ENCODE peak calls at places on chromosomes 12 and 14, in nine cellular contexts. O is hepatocyte, J is GM23338, V is GM23248, A is PC-3, W is HepG2, L is neural progenitor cell, D is mammary epithelial cell, F is A673. B is an unnamed sample. For H3K36me3, the result is how much of the 10 kb centered on the place peaks cover.

GRCh38 chr14:75612157-75612556 is 33.7 kb downstream of the FLVCR2 start:
- DNase-seq in O (no peak), J (no peak), V (no peak), A (no peak), W (no peak), L (peak), D (no peak), F (no peak), B (no peak)

GRCh38 chr12:50925342-50925651 is 27.0 kb upstream of the HIGD1C start:
- DNase-seq in O (no peak), J (peak), V (no peak), A (no peak), W (no peak), L (no peak), D (no peak), F (no peak), B (no peak)

GRCh38 chr12:47155457-47156166 is 75.9 kb upstream of the AMIGO2 start:
- DNase-seq in O (no peak), J (no peak), V (peak), A (no peak), W (no peak), L (no peak), D (peak), F (no peak), B (no peak)

GRCh38 chr14:52948039-52948438 is 2.8 kb downstream of the FERMT2 start:
- DNase-seq in O (no peak), J (no peak), V (no peak), A (no peak), W (peak), L (no peak), D (peak), F (no peak), B (no peak)

GRCh38 chr12:124148481-124148880 is 146.4 kb upstream of the RFLNA start:
- DNase-seq in O (no peak), J (no peak), V (no peak), A (no peak), W (no peak), L (no peak), D (no peak), F (no peak), B (no peak)

GRCh38 chr12:57133013-57133569 is 4.8 kb downstream of the LRP1 start:
- DNase-seq in O (no peak), J (peak), V (peak), A (no peak), W (no peak), L (peak), D (no peak), F (no peak), B (no peak)

GRCh38 chr12:40446385-40446784 is 221.6 kb downstream of the LRRK2 start:
- DNase-seq in O (peak), J (peak), V (peak), A (peak), W (peak), L (peak), D (peak), F (peak), B (peak)

GRCh38 chr12:108146035-108146893 is 17.2 kb downstream of the WSCD2 start:
- DNase-seq in O (no peak), J (no peak), V (no peak), A (no peak), W (no peak), L (no peak), D (no peak), F (no peak), B (no peak)

GRCh38 chr14:102187044-102187443 is 47.3 kb downstream of the WDR20 start:
- DNase-seq in O (peak), J (no peak), V (peak), A (peak), W (no peak), L (no peak), D (peak), F (peak), B (no peak)

GRCh38 chr12:53956251-53956887 is 1.7 kb downstream of the HOXC12 start:
- DNase-seq in O (no peak), J (no peak), V (no peak), A (no peak), W (no peak), L (no peak), D (no peak), F (no peak), B (no peak)

GRCh38 chr12:6821271-6821673 is 349 bp upstream of the GPR162 start:
- DNase-seq in O (peak), J (peak), V (peak), A (no peak), W (no peak), L (peak), D (no peak), F (peak), B (no peak)

GRCh38 chr14:52917732-52918131 is 33.1 kb downstream of the FERMT2 start:
- DNase-seq in O (no peak), J (no peak), V (peak), A (peak), W (no peak), L (no peak), D (no peak), F (no peak), B (no peak)

GRCh38 chr14:61472025-61472672 is 150.8 kb downstream of the PRKCH start:
- DNase-seq in O (peak), J (no peak), V (peak), A (peak), W (peak), L (no peak), D (peak), F (no peak), B (peak)

GRCh38 chr12:131007031-131007793 is 53.5 kb downstream of the ADGRD1 start:
- DNase-seq in O (peak), J (no peak), V (peak), A (no peak), W (peak), L (peak), D (no peak), F (no peak), B (no peak)

GRCh38 chr12:46101121-46101869 is 110.9 kb upstream of the SCAF11 start:
- DNase-seq in O (peak), J (no peak), V (peak), A (peak), W (no peak), L (peak), D (peak), F (peak), B (no peak)

GRCh38 chr12:6091786-6092566 is 32.5 kb downstream of the VWF start:
- DNase-seq in O (no peak), J (no peak), V (no peak), A (no peak), W (no peak), L (no peak), D (no peak), F (no peak), B (no peak)

GRCh38 chr12:4027412-4027811 is 154.2 kb upstream of the PARP11 start:
- DNase-seq in O (peak), J (no peak), V (no peak), A (no peak), W (peak), L (no peak), D (no peak), F (no peak), B (no peak)

GRCh38 chr12:11026118-11026517 is 3.7 kb upstream of the TAS2R19 start:
- DNase-seq in O (no peak), J (peak), V (no peak), A (peak), W (no peak), L (peak), D (no peak), F (no peak), B (no peak)

GRCh38 chr12:100295764-100296555 is 29.0 kb downstream of the SCYL2 start:
- DNase-seq in O (no peak), J (no peak), V (peak), A (no peak), W (no peak), L (no peak), D (peak), F (peak), B (no peak)

GRCh38 chr14:23861666-23862065 is 91.9 kb upstream of the DHRS4 start:
- DNase-seq in O (peak), J (peak), V (no peak), A (no peak), W (peak), L (no peak), D (no peak), F (peak), B (peak)

GRCh38 chr12:123037791-123038190 is 57.3 kb downstream of the ARL6IP4 start:
- DNase-seq in O (no peak), J (no peak), V (no peak), A (no peak), W (no peak), L (no peak), D (no peak), F (no peak), B (no peak)

GRCh38 chr12:130076752-130077151 is 85.5 kb upstream of the FZD10 start:
- DNase-seq in O (no peak), J (no peak), V (no peak), A (no peak), W (no peak), L (no peak), D (no peak), F (no peak), B (no peak)

GRCh38 chr12:125330645-125331341 is 265.6 kb downstream of the AACS start:
- DNase-seq in O (peak), J (peak), V (peak), A (peak), W (peak), L (peak), D (peak), F (peak), B (no peak)

GRCh38 chr12:103647267-103647666 is 60.2 kb downstream of the STAB2 start:
- DNase-seq in O (peak), J (no peak), V (peak), A (peak), W (no peak), L (no peak), D (peak), F (no peak), B (no peak)

GRCh38 chr14:105377555-105378182 is 20.7 kb upstream of the TEX22 start:
- DNase-seq in O (no peak), J (peak), V (no peak), A (no peak), W (no peak), L (no peak), D (no peak), F (no peak), B (no peak)

GRCh38 chr12:51846911-51847829 is 1.3 kb downstream of the FIGNL2 start:
- DNase-seq in O (peak), J (peak), V (peak), A (no peak), W (no peak), L (peak), D (no peak), F (peak), B (no peak)

GRCh38 chr12:85814116-85814515 is 22.1 kb downstream of the RASSF9 start:
- DNase-seq in O (no peak), J (no peak), V (no peak), A (no peak), W (no peak), L (no peak), D (no peak), F (no peak), B (no peak)

GRCh38 chr12:70719084-70719483 is 81.9 kb upstream of the PTPRB start:
- DNase-seq in O (no peak), J (peak), V (no peak), A (no peak), W (no peak), L (no peak), D (no peak), F (no peak), B (no peak)

GRCh38 chr14:67395876-67396189 is 16.1 kb downstream of the PLEK2 start:
- DNase-seq in O (no peak), J (no peak), V (peak), A (peak), W (no peak), L (no peak), D (no peak), F (peak), B (no peak)

GRCh38 chr14:34538871-34539406 is 562 bp downstream of the EAPP start:
- DNase-seq in O (no peak), J (no peak), V (peak), A (peak), W (no peak), L (no peak), D (no peak), F (no peak), B (no peak)

GRCh38 chr14:34539407-34540180 is at the start of gene EAPP:
- DNase-seq in O (peak), J (peak), V (peak), A (peak), W (peak), L (peak), D (peak), F (peak), B (peak)

GRCh38 chr14:34537677-34538009 is 1.9 kb downstream of the EAPP start:
- DNase-seq in O (no peak), J (no peak), V (no peak), A (no peak), W (no peak), L (no peak), D (no peak), F (no peak), B (no peak)

DNA sequence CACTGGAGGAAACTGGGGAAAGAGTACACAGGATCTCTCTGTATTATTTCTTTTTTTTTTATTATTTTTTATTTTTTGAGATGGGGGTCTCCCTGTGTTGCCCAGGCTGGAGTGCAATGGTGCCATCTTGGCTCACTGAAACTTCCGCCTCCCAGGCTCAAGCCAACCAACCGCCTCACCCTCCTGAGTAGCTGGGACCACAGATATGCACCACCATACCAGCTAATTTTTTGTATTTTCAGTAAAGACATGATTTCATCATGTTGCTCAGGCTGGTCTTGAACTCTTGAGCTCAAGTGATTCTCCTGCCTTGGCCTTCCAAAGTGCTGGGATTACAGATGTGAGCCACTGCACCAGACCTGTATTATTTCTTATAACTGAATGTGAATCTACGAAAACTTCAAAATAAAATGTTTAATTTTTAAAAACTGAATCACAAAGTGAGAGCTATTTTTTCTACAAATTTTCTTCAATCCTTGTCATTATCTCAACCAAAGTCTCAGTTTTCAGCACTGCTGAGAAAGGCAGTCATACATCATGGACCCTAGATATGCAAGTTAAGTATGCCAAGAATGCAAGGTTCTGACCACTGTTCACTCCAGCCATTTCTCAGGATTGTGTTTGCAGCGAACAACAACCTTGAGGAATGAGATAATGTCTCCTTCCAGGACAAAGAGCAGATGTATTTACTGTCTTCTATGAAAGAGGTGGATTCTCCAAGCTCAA is 2.4 kb downstream of the EAPP start:
- DNase-seq in O (no peak), J (no peak), V (peak), A (no peak), W (no peak), L (no peak), D (no peak), F (no peak), B (no peak)
- TF ChIP-seq EZH2 in O (no peak), J (no peak), V (no peak), A (no peak), W (no peak), L (no peak), D (no peak), F (no peak), B (no peak)

GRCh38 chr12:127145543-127145928 is 1121.4 kb upstream of the TMEM132C start:
- DNase-seq in O (no peak), J (no peak), V (peak), A (no peak), W (no peak), L (no peak), D (no peak), F (no peak), B (no peak)
- H3K4me3 ChIP-seq in O (no peak), J (peak), V (peak), A (no peak), W (no peak), L (no peak), D (peak), F (peak), B (peak)

GRCh38 chr14:90405755-90406154 is 8.9 kb downstream of the CALM1 start:
- DNase-seq in O (no peak), J (no peak), V (no peak), A (no peak), W (no peak), L (no peak), D (no peak), F (peak), B (no peak)
- H3K36me3 ChIP-seq in O (under half), J (under half), V (half or more), A (half or more), W (under half), L (under half), D (under half), F (half or more), B (under half)

GRCh38 chr14:28777773-28778606 is 11.4 kb downstream of the FOXG1 start:
- DNase-seq in O (no peak), J (peak), V (no peak), A (no peak), W (no peak), L (peak), D (no peak), F (no peak), B (no peak)
- TF ChIP-seq EZH2 in O (no peak), J (peak), V (peak), A (no peak), W (no peak), L (peak), D (peak), F (no peak), B (no peak)